ENCODE peak calls at places on chromosomes 4 and X, in five cellular contexts. M is SK-N-SH, A is H1, T is HepG2, B is HCT116. L is an unnamed sample.

GRCh38 chrX:12390301-12390700 is 252.0 kb downstream of the FRMPD4 start:
- DNase-seq in M (no peak), A (no peak), T (no peak), B (no peak), L (no peak)

GRCh38 chr4:54547299-54548097 is 110.3 kb upstream of the KIT start:
- DNase-seq in M (no peak), A (no peak), T (no peak), B (no peak), L (no peak)

GRCh38 chr4:1405636-1406415 is 416 bp downstream of the NKX1-1 start:
- DNase-seq in M (peak; percentile 58), A (no peak), T (no peak), B (no peak), L (no peak)

GRCh38 chr4:78424456-78424855 is 127.1 kb upstream of the ANXA3 start:
- DNase-seq in M (no peak), A (no peak), T (no peak), B (no peak), L (no peak)

GRCh38 chr4:120723105-120723504 is 199.4 kb downstream of the PRDM5 start:
- DNase-seq in M (no peak), A (no peak), T (no peak), B (no peak), L (no peak)

GRCh38 chr4:7557447-7557846 is 122.7 kb upstream of the PSAPL1 start:
- DNase-seq in M (no peak), A (no peak), T (peak; percentile 21), B (no peak), L (no peak)

GRCh38 chr4:57442834-57443291 is 332.7 kb upstream of the IGFBP7 start:
- DNase-seq in M (peak; percentile 54), A (peak; percentile 80), T (peak; percentile 26), B (no peak), L (peak; percentile 6)

GRCh38 chr4:137267024-137267423 is 265.3 kb downstream of the PCDH18 start:
- DNase-seq in M (no peak), A (no peak), T (no peak), B (no peak), L (no peak)

GRCh38 chr4:8649631-8650261 is 57.2 kb downstream of the CPZ start:
- DNase-seq in M (no peak), A (peak; percentile 45), T (no peak), B (no peak), L (no peak)

GRCh38 chr4:99811850-99812249 is 4.8 kb upstream of the DAPP1 start:
- DNase-seq in M (no peak), A (no peak), T (peak; percentile 15), B (peak; percentile 33), L (peak; percentile 10)

GRCh38 chr4:40255722-40256281 is 59.0 kb downstream of the RHOH start:
- DNase-seq in M (no peak), A (no peak), T (peak; percentile 71), B (peak; percentile 97), L (no peak)

GRCh38 chrX:10106801-10107200 is 50.0 kb upstream of the CLCN4 start:
- DNase-seq in M (no peak), A (no peak), T (no peak), B (no peak), L (no peak)

GRCh38 chrX:44264936-44265335 is 78.5 kb downstream of the EFHC2 start:
- DNase-seq in M (no peak), A (no peak), T (no peak), B (no peak), L (no peak)

GRCh38 chr4:54217642-54218486 is 11.2 kb upstream of the PDGFRA start:
- DNase-seq in M (peak; percentile 81), A (peak; percentile 81), T (peak; percentile 52), B (peak; percentile 71), L (no peak)

GRCh38 chrX:133921764-133922389 is 63.5 kb downstream of the GPC3 start:
- DNase-seq in M (peak; percentile 16), A (peak; percentile 68), T (peak; percentile 19), B (peak; percentile 50), L (no peak)
- H3K9ac ChIP-seq in M (no peak overlapping the region), A (no peak overlapping the region), T (no peak overlapping the region), B (no peak overlapping the region), L (no peak overlapping the region)

DNA sequence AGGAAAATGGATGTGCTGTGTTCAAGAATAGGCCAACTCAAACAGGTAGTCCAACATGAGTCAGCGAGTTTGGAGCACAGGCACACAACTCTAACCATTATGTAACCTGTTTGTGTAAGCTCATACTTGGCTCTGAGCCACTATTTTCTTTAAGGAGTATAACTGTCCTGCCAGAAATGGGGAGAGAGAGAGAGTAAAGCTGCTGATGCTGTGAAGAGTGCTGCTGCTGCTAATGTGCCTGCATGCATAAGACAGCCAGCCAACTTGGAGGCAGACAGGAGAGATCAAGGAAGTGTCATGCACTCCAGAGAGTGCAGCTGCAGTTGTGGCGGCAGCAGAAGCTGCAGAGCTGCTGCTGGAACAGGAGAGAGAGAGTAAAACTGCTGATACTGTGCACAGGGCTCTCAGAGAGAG is 11.7 kb upstream of the STATH start:
- DNase-seq in M (no peak), A (no peak), T (peak; percentile 79), B (no peak), L (no peak)
- TF ChIP-seq POLR2AphosphoS5 in M (no peak), A (no peak), T (no peak), B (no peak), L (no peak)

DNA sequence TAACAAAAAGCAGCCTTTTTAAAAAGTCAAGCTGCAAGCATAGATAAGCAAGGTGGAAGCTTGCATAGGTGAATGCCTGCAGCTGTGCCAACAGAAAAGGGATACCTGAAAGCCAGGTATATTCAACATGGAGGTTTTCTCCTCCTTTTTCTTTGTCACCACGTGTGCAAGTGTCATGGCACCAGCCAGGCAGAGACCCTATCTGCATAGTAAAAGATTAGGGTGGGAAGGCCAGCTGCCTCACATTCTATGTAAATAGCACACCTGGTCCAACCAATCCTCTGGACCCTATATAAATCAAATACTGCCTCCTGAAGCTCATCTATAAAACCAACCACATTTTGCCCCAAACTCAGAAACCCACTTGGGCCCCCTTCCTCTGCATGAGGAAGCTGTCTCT is 28.0 kb upstream of the PLK4 start:
- DNase-seq in M (no peak), A (no peak), T (no peak), B (no peak), L (no peak)
- H3K9ac ChIP-seq in M (no peak overlapping the region), A (no peak overlapping the region), T (no peak overlapping the region), B (no peak overlapping the region), L (no peak overlapping the region)

GRCh38 chr4:79864470-79865190 is 208.4 kb downstream of the ANTXR2 start:
- DNase-seq in M (no peak), A (no peak), T (no peak), B (no peak), L (no peak)

GRCh38 chr4:79865253-79865652 is 207.8 kb downstream of the ANTXR2 start:
- DNase-seq in M (no peak), A (no peak), T (no peak), B (no peak), L (peak; percentile 42)

GRCh38 chr4:79863333-79863732 is 209.7 kb downstream of the ANTXR2 start:
- DNase-seq in M (no peak), A (no peak), T (no peak), B (no peak), L (no peak)

GRCh38 chr4:79857811-79858210 is 215.2 kb downstream of the ANTXR2 start:
- DNase-seq in M (no peak), A (no peak), T (no peak), B (no peak), L (no peak)

DNA sequence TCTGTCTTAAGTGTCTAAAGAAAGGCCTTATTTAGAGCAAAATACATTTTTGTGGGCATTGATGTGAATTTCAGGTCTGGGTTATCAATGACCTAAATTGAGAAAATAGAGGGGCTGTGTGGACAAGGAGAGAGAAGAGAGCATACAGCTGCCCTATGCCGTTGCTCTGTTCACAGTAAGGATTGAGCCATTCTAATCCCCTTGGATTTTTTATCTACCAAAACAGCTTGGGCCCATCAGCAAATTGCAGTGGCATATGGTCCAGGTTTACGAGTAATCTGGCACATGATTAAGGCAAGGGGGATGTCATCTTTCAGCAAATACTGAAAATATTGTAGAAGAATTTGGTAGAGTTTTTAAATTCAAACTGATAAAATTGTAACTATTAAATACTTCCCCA is 210.2 kb downstream of the ANTXR2 start:
- DNase-seq in M (no peak), A (no peak), T (no peak), B (no peak), L (no peak)
- TF ChIP-seq POLR2AphosphoS5 in M (no peak), A (no peak), T (no peak), B (no peak), L (no peak)

GRCh38 chr4:108172780-108173598 is 4.3 kb upstream of the LEF1 start:
- DNase-seq in M (peak; percentile 83), A (peak; percentile 64), T (peak; percentile 41), B (no peak), L (peak; percentile 81)

GRCh38 chr4:108172231-108172779 is 3.6 kb upstream of the LEF1 start:
- DNase-seq in M (peak; percentile 87), A (peak; percentile 62), T (no peak), B (no peak), L (no peak)

GRCh38 chr4:108175966-108176365 is 7.2 kb upstream of the LEF1 start:
- DNase-seq in M (no peak), A (no peak), T (no peak), B (no peak), L (no peak)

GRCh38 chr4:108171541-108172230 is 3.0 kb upstream of the LEF1 start:
- DNase-seq in M (peak; percentile 27), A (peak; percentile 69), T (no peak), B (no peak), L (no peak)

GRCh38 chr4:108173599-108174057 is 4.9 kb upstream of the LEF1 start:
- DNase-seq in M (no peak), A (no peak), T (no peak), B (no peak), L (no peak)
- H3K9ac ChIP-seq in M (no peak overlapping the region), A (no peak overlapping the region), T (no peak overlapping the region), B (no peak overlapping the region), L (peak overlapping the region; percentile 65)

GRCh38 chrX:109732780-109733657 is at the start of gene ACSL4:
- DNase-seq in M (peak; percentile 88), A (peak; percentile 82), T (peak; percentile 63), B (peak; percentile 42), L (no peak)
- TF ChIP-seq POLR2AphosphoS5 in M (peak; percentile 51), A (no peak), T (peak; percentile 81), B (peak; percentile 71), L (peak; percentile 60)

L was measured in SK-N-MC.